ENCODE peak calls at places on chromosomes 2 and 18, in eight cellular contexts. E is GM23248, A is SK-N-SH, K is HepG2, Y is heart left ventricle, X is hepatocyte, O is right atrium auricular region, M is colonic mucosa. J is an unnamed sample.

GRCh38 chr2:239035997-239036731 is 188.3 kb downstream of the TWIST2 start:
- DNase-seq in E (no peak), A (no peak), K (no peak), Y (peak; percentile 13), X (no peak), O (no peak), M (no peak), J (no peak)

GRCh38 chr2:158717366-158718195 is 77.5 kb upstream of the DAPL1 start:
- DNase-seq in E (no peak), A (no peak), K (no peak), Y (no peak), X (no peak), O (peak; percentile 38), M (no peak), J (no peak)

GRCh38 chr2:238339814-238340213 is 19.5 kb downstream of the TRAF3IP1 start:
- DNase-seq in E (no peak), A (peak; percentile 48), K (peak; percentile 28), Y (no peak), X (no peak), O (no peak), M (peak; percentile 24), J (peak; percentile 60)

GRCh38 chr2:182038579-182038978 is 52.9 kb downstream of the PPP1R1C start:
- DNase-seq in E (peak; percentile 73), A (no peak), K (no peak), Y (no peak), X (peak; percentile 27), O (no peak), M (no peak), J (peak; percentile 31)

GRCh38 chr2:177466337-177467195 is 74.0 kb downstream of the AGPS start:
- DNase-seq in E (no peak), A (no peak), K (no peak), Y (no peak), X (no peak), O (no peak), M (no peak), J (no peak)

GRCh38 chr2:241485172-241485911 is 23.0 kb downstream of the STK25 start:
- DNase-seq in E (no peak), A (no peak), K (no peak), Y (no peak), X (no peak), O (no peak), M (no peak), J (no peak)

GRCh38 chr2:185291035-185291647 is 447.5 kb upstream of the FSIP2 start:
- DNase-seq in E (peak; percentile 62), A (no peak), K (peak; percentile 64), Y (no peak), X (peak; percentile 83), O (no peak), M (peak; percentile 56), J (peak; percentile 55)

GRCh38 chr18:79765491-79766245 is 32.1 kb upstream of the KCNG2 start:
- DNase-seq in E (peak; percentile 75), A (no peak), K (no peak), Y (no peak), X (no peak), O (no peak), M (no peak), J (no peak)

GRCh38 chr2:133568172-133568571 is at the start of gene NCKAP5:
- DNase-seq in E (peak; percentile 55), A (no peak), K (no peak), Y (peak; percentile 36), X (peak; percentile 81), O (peak; percentile 63), M (peak; percentile 79), J (peak; percentile 92)

GRCh38 chr2:239730897-239731296 is 294.2 kb downstream of the NDUFA10 start:
- DNase-seq in E (no peak), A (peak; percentile 79), K (no peak), Y (no peak), X (no peak), O (no peak), M (no peak), J (no peak)

GRCh38 chr18:74861154-74861553 is 263.5 kb downstream of the ZNF407 start:
- DNase-seq in E (no peak), A (no peak), K (peak; percentile 13), Y (no peak), X (peak; percentile 22), O (no peak), M (no peak), J (no peak)

GRCh38 chr2:120205901-120206581 is 17.2 kb downstream of the TMEM185B start:
- DNase-seq in E (peak; percentile 20), A (peak; percentile 55), K (no peak), Y (no peak), X (peak; percentile 69), O (no peak), M (peak; percentile 54), J (peak; percentile 75)

GRCh38 chr2:102226612-102227351 is 40.0 kb downstream of the IL1RL2 start:
- DNase-seq in E (peak; percentile 56), A (no peak), K (no peak), Y (no peak), X (no peak), O (no peak), M (no peak), J (no peak)

GRCh38 chr2:102226171-102226570 is 39.3 kb downstream of the IL1RL2 start:
- DNase-seq in E (no peak), A (no peak), K (no peak), Y (no peak), X (no peak), O (no peak), M (no peak), J (no peak)

GRCh38 chr2:102229141-102229764 is 42.4 kb downstream of the IL1RL2 start:
- DNase-seq in E (peak; percentile 62), A (no peak), K (no peak), Y (no peak), X (no peak), O (no peak), M (no peak), J (no peak)

GRCh38 chr2:102230410-102230909 is 43.6 kb downstream of the IL1RL2 start:
- DNase-seq in E (no peak), A (no peak), K (no peak), Y (no peak), X (no peak), O (no peak), M (no peak), J (no peak)

DNA sequence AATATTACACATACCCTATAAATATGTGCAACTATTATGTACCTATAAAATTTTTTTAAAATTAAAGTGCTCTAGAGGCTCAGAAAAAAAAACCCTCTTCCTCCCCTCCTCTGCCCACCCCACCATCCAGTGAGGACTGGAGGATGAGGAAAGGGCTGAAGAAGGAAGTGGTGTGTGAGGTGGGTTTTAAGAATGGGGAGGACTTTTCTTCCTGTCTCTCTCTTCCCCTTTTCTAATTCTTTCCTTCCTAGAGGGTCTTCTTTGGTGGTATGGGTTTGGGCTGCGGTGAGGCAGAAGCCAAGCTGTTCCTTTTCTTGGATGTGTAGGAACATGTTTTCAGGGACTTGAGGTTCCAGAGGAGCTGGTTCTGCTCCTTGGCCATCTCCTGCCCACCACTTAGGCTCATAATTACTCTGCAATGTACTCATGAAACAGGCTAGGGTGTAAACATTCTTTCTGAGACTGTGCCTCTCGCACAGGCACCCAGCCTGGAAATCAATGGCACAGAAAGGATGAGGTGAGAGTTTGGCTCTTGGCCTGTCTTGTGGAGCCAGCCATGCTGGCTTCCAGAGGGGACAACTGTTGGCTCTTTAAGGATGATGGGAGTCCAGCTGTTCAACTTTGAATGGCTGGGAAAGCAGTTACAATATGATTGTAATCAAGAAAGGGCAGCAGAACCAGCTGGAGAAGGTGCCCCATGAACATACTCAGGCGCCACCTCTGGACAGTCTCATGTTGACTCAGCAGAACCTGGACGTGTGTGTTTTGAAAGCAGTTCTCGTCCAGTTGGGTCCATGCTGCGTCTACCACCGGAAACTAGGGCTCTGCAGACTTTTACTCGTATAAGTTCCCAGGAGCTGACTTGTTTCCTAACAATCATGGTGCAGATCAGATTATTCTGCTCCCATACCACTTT is 38.3 kb downstream of the IL1RL2 start:
- DNase-seq in E (no peak), A (no peak), K (peak; percentile 60), Y (no peak), X (no peak), O (no peak), M (no peak), J (no peak)
- H3K27me3 ChIP-seq in E (no peaks in the 10 kb centered on the region), A (no peaks in the 10 kb centered on the region), K (peaks cover 9% of the 10 kb centered on the region), Y (no peaks in the 10 kb centered on the region), X (no peaks in the 10 kb centered on the region), O (no peaks in the 10 kb centered on the region), M (no peaks in the 10 kb centered on the region), J (no peaks in the 10 kb centered on the region)

GRCh38 chr2:12548906-12549305 is 167.8 kb upstream of the TRIB2 start:
- DNase-seq in E (peak; percentile 2), A (no peak), K (no peak), Y (no peak), X (no peak), O (no peak), M (no peak), J (no peak)

GRCh38 chr2:12543452-12544220 is 173.1 kb upstream of the TRIB2 start:
- DNase-seq in E (peak; percentile 72), A (peak; percentile 30), K (no peak), Y (no peak), X (no peak), O (no peak), M (no peak), J (no peak)

GRCh38 chr2:12549641-12550040 is 167.1 kb upstream of the TRIB2 start:
- DNase-seq in E (peak; percentile 87), A (no peak), K (no peak), Y (no peak), X (no peak), O (no peak), M (no peak), J (no peak)

GRCh38 chr2:12544221-12544558 is 172.5 kb upstream of the TRIB2 start:
- DNase-seq in E (no peak), A (no peak), K (no peak), Y (no peak), X (no peak), O (no peak), M (no peak), J (no peak)

DNA sequence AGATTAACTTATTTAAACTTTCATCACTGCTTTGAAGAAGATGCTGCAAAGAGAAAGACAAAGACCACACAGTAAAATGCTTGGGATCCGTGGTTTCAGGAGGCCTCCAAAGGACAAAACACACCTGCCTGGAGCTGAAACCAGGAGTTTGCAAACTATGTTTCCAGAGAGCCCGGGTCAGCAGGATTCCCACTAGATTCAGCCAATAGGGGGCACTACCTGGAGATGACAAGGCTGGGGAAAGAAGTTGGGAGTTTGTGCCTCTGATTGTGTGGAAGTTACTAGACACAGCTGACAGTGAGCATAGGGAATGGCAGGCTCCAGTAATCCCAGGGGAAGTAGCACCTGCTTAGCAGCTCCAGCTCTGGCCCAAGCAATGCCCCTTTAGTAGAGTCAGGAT is 169.0 kb upstream of the TRIB2 start:
- DNase-seq in E (no peak), A (no peak), K (no peak), Y (no peak), X (no peak), O (no peak), M (no peak), J (peak; percentile 23)
- H3K4me3 ChIP-seq in E (no peak overlapping the region), A (no peak overlapping the region), K (no peak overlapping the region), Y (no peak overlapping the region), X (no peak overlapping the region), O (no peak overlapping the region), M (no peak overlapping the region), J (no peak overlapping the region)

GRCh38 chr2:218406209-218406948 is 6.7 kb downstream of the CTDSP1 start:
- DNase-seq in E (peak; percentile 99), A (peak; percentile 97), K (peak; percentile 92), Y (peak; percentile 98), X (peak; percentile 99), O (peak; percentile 95), M (peak; percentile 98), J (peak; percentile 95)
- H3K4me1 ChIP-seq in E (peaks cover 20% of the 10 kb centered on the region), A (peaks cover 10% of the 10 kb centered on the region), K (peaks cover 61% of the 10 kb centered on the region), Y (peaks cover 29% of the 10 kb centered on the region), X (peaks cover 50% of the 10 kb centered on the region), O (peaks cover 53% of the 10 kb centered on the region), M (peaks cover 13% of the 10 kb centered on the region), J (peaks cover 5% of the 10 kb centered on the region)

GRCh38 chr18:27632706-27633105 is 447.6 kb upstream of the CHST9 start:
- DNase-seq in E (no peak), A (no peak), K (no peak), Y (no peak), X (no peak), O (no peak), M (no peak), J (no peak)

GRCh38 chr18:27627927-27628326 is 442.8 kb upstream of the CHST9 start:
- DNase-seq in E (no peak), A (no peak), K (no peak), Y (no peak), X (no peak), O (no peak), M (no peak), J (no peak)
- H3K27me3 ChIP-seq in E (peaks cover 21% of the 10 kb centered on the region), A (no peaks in the 10 kb centered on the region), K (no peaks in the 10 kb centered on the region), Y (no peaks in the 10 kb centered on the region), X (peaks cover 4% of the 10 kb centered on the region), O (no peaks in the 10 kb centered on the region), M (no peaks in the 10 kb centered on the region), J (no peaks in the 10 kb centered on the region)